ENCODE peak calls at places on chromosomes 3 and 15, in four cellular contexts. F is adrenal gland, O is lung, B is fibroblast of lung. Y is an unnamed sample. For H3K9me3, the result is how much of the 10 kb centered on the place peaks cover.

GRCh38 chr15:57953874-57954273 is 111.6 kb downstream of the ALDH1A2 start:
- DNase-seq in F (no peak), O (no peak), B (no peak), Y (no peak)

GRCh38 chr3:173826416-173826815 is 428.9 kb downstream of the NLGN1 start:
- DNase-seq in F (no peak), O (no peak), B (no peak), Y (no peak)

GRCh38 chr3:10494180-10494579 is 11.2 kb downstream of the ATP2B2 start:
- DNase-seq in F (no peak), O (no peak), B (no peak), Y (no peak)

GRCh38 chr3:156535162-156535627 is 19.7 kb downstream of the SSR3 start:
- DNase-seq in F (peak), O (peak), B (peak), Y (peak)

GRCh38 chr15:38696120-38696727 is 131.6 kb upstream of the RASGRP1 start:
- DNase-seq in F (no peak), O (no peak), B (no peak), Y (no peak)

GRCh38 chr3:46565607-46566039 is 479 bp downstream of the LRRC2 start:
- DNase-seq in F (peak), O (no peak), B (no peak), Y (no peak)

GRCh38 chr3:15977089-15977488 is 179.3 kb upstream of the ANKRD28 start:
- DNase-seq in F (no peak), O (no peak), B (no peak), Y (no peak)

GRCh38 chr3:36540898-36541518 is 160.7 kb downstream of the STAC start:
- DNase-seq in F (peak), O (no peak), B (peak), Y (no peak)

GRCh38 chr3:168968611-168969010 is 694.9 kb downstream of the MECOM start:
- DNase-seq in F (no peak), O (no peak), B (peak), Y (no peak)

GRCh38 chr15:74396445-74397238 is 29.2 kb upstream of the CYP11A1 start:
- DNase-seq in F (no peak), O (no peak), B (peak), Y (no peak)

GRCh38 chr15:47523669-47524068 is 193.6 kb upstream of the SEMA6D start:
- DNase-seq in F (no peak), O (no peak), B (peak), Y (no peak)

GRCh38 chr15:66995257-66995656 is 70.1 kb upstream of the SMAD3 start:
- DNase-seq in F (no peak), O (no peak), B (peak), Y (no peak)

GRCh38 chr3:169104541-169104940 is 559.0 kb downstream of the MECOM start:
- DNase-seq in F (no peak), O (no peak), B (peak), Y (no peak)

GRCh38 chr3:65005481-65005880 is 317.7 kb upstream of the ADAMTS9 start:
- DNase-seq in F (no peak), O (no peak), B (peak), Y (no peak)

GRCh38 chr3:46897829-46898320 is 20.4 kb downstream of the PTH1R start:
- DNase-seq in F (no peak), O (no peak), B (no peak), Y (no peak)

GRCh38 chr15:45980376-45980775 is 345.5 kb downstream of the SQOR start:
- DNase-seq in F (no peak), O (no peak), B (no peak), Y (no peak)

GRCh38 chr3:139358857-139359562 is 15.2 kb downstream of the MRPS22 start:
- DNase-seq in F (no peak), O (no peak), B (no peak), Y (no peak)

GRCh38 chr15:75213212-75213767 is 11.6 kb downstream of the C15orf39 start:
- DNase-seq in F (no peak), O (no peak), B (no peak), Y (no peak)

GRCh38 chr15:94080416-94080815 is 150.9 kb upstream of the MCTP2 start:
- DNase-seq in F (no peak), O (no peak), B (peak), Y (no peak)

GRCh38 chr3:112633757-112634156 is 7.2 kb downstream of the CCDC80 start:
- DNase-seq in F (no peak), O (no peak), B (peak), Y (no peak)

GRCh38 chr3:193947636-193948035 is 188.3 kb upstream of the HES1 start:
- DNase-seq in F (no peak), O (no peak), B (no peak), Y (no peak)

GRCh38 chr3:26428992-26429391 is 193.6 kb upstream of the LRRC3B start:
- DNase-seq in F (no peak), O (no peak), B (no peak), Y (no peak)
- H3K9me3 ChIP-seq in F (under half), O (under half), B (under half), Y (under half)

GRCh38 chr3:5021116-5021515 is 41.9 kb downstream of the BHLHE40 start:
- DNase-seq in F (no peak), O (no peak), B (no peak), Y (no peak)

GRCh38 chr3:5021571-5022092 is 42.4 kb downstream of the BHLHE40 start:
- DNase-seq in F (no peak), O (no peak), B (peak), Y (no peak)

GRCh38 chr3:5022966-5023776 is 43.9 kb downstream of the BHLHE40 start:
- DNase-seq in F (peak), O (peak), B (peak), Y (peak)

GRCh38 chr3:5023777-5024346 is 44.6 kb downstream of the BHLHE40 start:
- DNase-seq in F (no peak), O (no peak), B (no peak), Y (no peak)

GRCh38 chr3:5022187-5022965 is 43.1 kb downstream of the BHLHE40 start:
- DNase-seq in F (no peak), O (no peak), B (no peak), Y (no peak)
- H3K9me3 ChIP-seq in F (under half), O (under half), B (under half), Y (under half)

GRCh38 chr3:11596387-11596786 is 47.3 kb downstream of the VGLL4 start:
- DNase-seq in F (no peak), O (no peak), B (no peak), Y (no peak)
- H3K9me3 ChIP-seq in F (under half), O (under half), B (under half), Y (under half)

GRCh38 chr3:31654998-31655397 is 122.3 kb downstream of the STT3B start:
- DNase-seq in F (no peak), O (no peak), B (no peak), Y (no peak)

GRCh38 chr3:31653464-31653863 is 120.7 kb downstream of the STT3B start:
- DNase-seq in F (no peak), O (no peak), B (no peak), Y (no peak)

GRCh38 chr3:31648286-31648968 is 115.7 kb downstream of the STT3B start:
- DNase-seq in F (no peak), O (no peak), B (no peak), Y (no peak)

GRCh38 chr3:31652296-31652695 is 119.6 kb downstream of the STT3B start:
- DNase-seq in F (no peak), O (no peak), B (no peak), Y (no peak)
- H3K9me3 ChIP-seq in F (half or more), O (under half), B (under half), Y (half or more)

GRCh38 chr3:68909719-68910118 is 22.6 kb downstream of the TAFA4 start:
- DNase-seq in F (no peak), O (no peak), B (no peak), Y (no peak)
- H3K9me3 ChIP-seq in F (under half), O (under half), B (under half), Y (under half)

GRCh38 chr3:197239857-197240256 is 58.6 kb downstream of the DLG1 start:
- DNase-seq in F (no peak), O (no peak), B (no peak), Y (no peak)
- H3K9me3 ChIP-seq in F (under half), O (under half), B (under half), Y (under half)

GRCh38 chr3:48267782-48268181 is 26.9 kb downstream of the ZNF589 start:
- DNase-seq in F (no peak), O (no peak), B (no peak), Y (no peak)
- H3K9me3 ChIP-seq in F (under half), O (under half), B (under half), Y (under half)

GRCh38 chr3:42908675-42909074 is 2.7 kb downstream of the ZNF662 start:
- DNase-seq in F (no peak), O (no peak), B (no peak), Y (no peak)
- H3K9me3 ChIP-seq in F (under half), O (under half), B (under half), Y (under half)